ENCODE peak calls at places on chromosomes 6 and 20, in four cellular contexts. One of them, this sample, is unnamed.

GRCh38 chr6:1901556-1901955 is 291.8 kb downstream of the FOXC1 start:
- DNase-seq in SK-N-MC: no peak
- DNase-seq in HAP-1: no peak
- DNase-seq in BJ: no peak
- DNase-seq in this sample: no peak

GRCh38 chr20:56247954-56248782 is at the start of gene MC3R:
- DNase-seq in SK-N-MC: no peak
- DNase-seq in HAP-1: peak
- DNase-seq in BJ: no peak
- DNase-seq in this sample: peak

GRCh38 chr20:52493177-52493711 is 301.7 kb upstream of the ZFP64 start:
- DNase-seq in SK-N-MC: no peak
- DNase-seq in HAP-1: peak
- DNase-seq in BJ: peak
- DNase-seq in this sample: no peak

GRCh38 chr6:154932562-154933027 is 62.5 kb upstream of the TIAM2 start:
- DNase-seq in SK-N-MC: peak
- DNase-seq in HAP-1: no peak
- DNase-seq in BJ: peak
- DNase-seq in this sample: peak

GRCh38 chr20:58921564-58921963 is 59.5 kb upstream of the NELFCD start:
- DNase-seq in SK-N-MC: no peak
- DNase-seq in HAP-1: no peak
- DNase-seq in BJ: no peak
- DNase-seq in this sample: no peak

GRCh38 chr6:139137716-139138115 is 2.8 kb downstream of the HECA start:
- DNase-seq in SK-N-MC: no peak
- DNase-seq in HAP-1: no peak
- DNase-seq in BJ: no peak
- DNase-seq in this sample: no peak

GRCh38 chr6:44234101-44235090 is 11.0 kb downstream of the SLC29A1 start:
- DNase-seq in SK-N-MC: no peak
- DNase-seq in HAP-1: peak
- DNase-seq in BJ: no peak
- DNase-seq in this sample: no peak

GRCh38 chr6:40774932-40775331 is 187.8 kb upstream of the LRFN2 start:
- DNase-seq in SK-N-MC: no peak
- DNase-seq in HAP-1: no peak
- DNase-seq in BJ: no peak
- DNase-seq in this sample: no peak

GRCh38 chr20:62838511-62838910 is 21.7 kb downstream of the COL9A3 start:
- DNase-seq in SK-N-MC: no peak
- DNase-seq in HAP-1: no peak
- DNase-seq in BJ: no peak
- DNase-seq in this sample: no peak

GRCh38 chr6:158226655-158227512 is 58.7 kb downstream of the GTF2H5 start:
- DNase-seq in SK-N-MC: no peak
- DNase-seq in HAP-1: no peak
- DNase-seq in BJ: no peak
- DNase-seq in this sample: no peak

GRCh38 chr6:2979819-2980464 is 8.6 kb upstream of the SERPINB6 start:
- DNase-seq in SK-N-MC: no peak
- DNase-seq in HAP-1: no peak
- DNase-seq in BJ: no peak
- DNase-seq in this sample: no peak

GRCh38 chr20:40992349-40993113 is 36.1 kb upstream of the TOP1 start:
- DNase-seq in SK-N-MC: no peak
- DNase-seq in HAP-1: no peak
- DNase-seq in BJ: no peak
- DNase-seq in this sample: no peak

GRCh38 chr20:49496526-49497216 is 14.2 kb upstream of the KCNB1 start:
- DNase-seq in SK-N-MC: no peak
- DNase-seq in HAP-1: no peak
- DNase-seq in BJ: no peak
- DNase-seq in this sample: no peak

GRCh38 chr6:54935739-54936138 is 89.2 kb downstream of the FAM83B start:
- DNase-seq in SK-N-MC: no peak
- DNase-seq in HAP-1: no peak
- DNase-seq in BJ: peak
- DNase-seq in this sample: peak

GRCh38 chr6:44292661-44293365 is 20.3 kb downstream of the AARS2 start:
- DNase-seq in SK-N-MC: no peak
- DNase-seq in HAP-1: no peak
- DNase-seq in BJ: no peak
- DNase-seq in this sample: no peak

GRCh38 chr6:112786801-112787200 is 439.7 kb downstream of the RFPL4B start:
- DNase-seq in SK-N-MC: no peak
- DNase-seq in HAP-1: no peak
- DNase-seq in BJ: no peak
- DNase-seq in this sample: no peak

GRCh38 chr20:23049201-23049932 is at the start of gene THBD:
- DNase-seq in SK-N-MC: no peak
- DNase-seq in HAP-1: no peak
- DNase-seq in BJ: no peak
- DNase-seq in this sample: no peak

GRCh38 chr20:10047427-10047826 is 12.6 kb downstream of the ANKEF1 start:
- DNase-seq in SK-N-MC: no peak
- DNase-seq in HAP-1: peak
- DNase-seq in BJ: no peak
- DNase-seq in this sample: no peak

GRCh38 chr6:27238010-27238983 is 9.2 kb upstream of the PRSS16 start:
- DNase-seq in SK-N-MC: no peak
- DNase-seq in HAP-1: no peak
- DNase-seq in BJ: no peak
- DNase-seq in this sample: no peak

GRCh38 chr20:55667024-55667423 is 338.3 kb downstream of the CBLN4 start:
- DNase-seq in SK-N-MC: no peak
- DNase-seq in HAP-1: no peak
- DNase-seq in BJ: no peak
- DNase-seq in this sample: no peak

GRCh38 chr20:25364180-25364788 is 26.4 kb downstream of the ABHD12 start:
- DNase-seq in SK-N-MC: no peak
- DNase-seq in HAP-1: no peak
- DNase-seq in BJ: no peak
- DNase-seq in this sample: no peak

GRCh38 chr6:123804771-123805540 is 1.3 kb downstream of the NKAIN2 start:
- DNase-seq in SK-N-MC: no peak
- DNase-seq in HAP-1: no peak
- DNase-seq in BJ: no peak
- DNase-seq in this sample: no peak

GRCh38 chr6:135830452-135830851 is 21.0 kb upstream of the PDE7B start:
- DNase-seq in SK-N-MC: no peak
- DNase-seq in HAP-1: no peak
- DNase-seq in BJ: no peak
- DNase-seq in this sample: no peak

GRCh38 chr20:49320460-49320859 is 42.6 kb upstream of the ZNFX1 start:
- DNase-seq in SK-N-MC: no peak
- DNase-seq in HAP-1: peak
- DNase-seq in BJ: no peak
- DNase-seq in this sample: no peak

GRCh38 chr6:89763550-89763949 is 56.0 kb downstream of the MDN1 start:
- DNase-seq in SK-N-MC: no peak
- DNase-seq in HAP-1: no peak
- DNase-seq in BJ: no peak
- DNase-seq in this sample: no peak

GRCh38 chr6:116444092-116444491 is 17.1 kb upstream of the CALHM6 start:
- DNase-seq in SK-N-MC: no peak
- DNase-seq in HAP-1: no peak
- DNase-seq in BJ: no peak
- DNase-seq in this sample: no peak

GRCh38 chr20:36051318-36052116 is 83.1 kb downstream of the CNBD2 start:
- DNase-seq in SK-N-MC: no peak
- DNase-seq in HAP-1: no peak
- DNase-seq in BJ: no peak
- DNase-seq in this sample: no peak

GRCh38 chr6:89122625-89123024 is 4.8 kb upstream of the SRSF12 start:
- DNase-seq in SK-N-MC: no peak
- DNase-seq in HAP-1: no peak
- DNase-seq in BJ: no peak
- DNase-seq in this sample: no peak

GRCh38 chr20:59149678-59150504 is 13.7 kb upstream of the ZNF831 start:
- DNase-seq in SK-N-MC: no peak
- DNase-seq in HAP-1: no peak
- DNase-seq in BJ: no peak
- DNase-seq in this sample: no peak

GRCh38 chr6:131255911-131256310 is 120.6 kb downstream of the AKAP7 start:
- DNase-seq in SK-N-MC: no peak
- DNase-seq in HAP-1: no peak
- DNase-seq in BJ: no peak
- DNase-seq in this sample: no peak

GRCh38 chr20:61353996-61354390 is 101.9 kb downstream of the CDH4 start:
- DNase-seq in SK-N-MC: no peak
- DNase-seq in HAP-1: no peak
- DNase-seq in BJ: no peak
- DNase-seq in this sample: no peak

GRCh38 chr6:135667694-135668455 is 170.3 kb upstream of the AHI1 start:
- DNase-seq in SK-N-MC: no peak
- DNase-seq in HAP-1: no peak
- DNase-seq in BJ: peak
- DNase-seq in this sample: peak

GRCh38 chr6:168741305-168741704 is 300.3 kb downstream of the SMOC2 start:
- DNase-seq in SK-N-MC: no peak
- DNase-seq in HAP-1: no peak
- DNase-seq in BJ: no peak
- DNase-seq in this sample: no peak

DNA sequence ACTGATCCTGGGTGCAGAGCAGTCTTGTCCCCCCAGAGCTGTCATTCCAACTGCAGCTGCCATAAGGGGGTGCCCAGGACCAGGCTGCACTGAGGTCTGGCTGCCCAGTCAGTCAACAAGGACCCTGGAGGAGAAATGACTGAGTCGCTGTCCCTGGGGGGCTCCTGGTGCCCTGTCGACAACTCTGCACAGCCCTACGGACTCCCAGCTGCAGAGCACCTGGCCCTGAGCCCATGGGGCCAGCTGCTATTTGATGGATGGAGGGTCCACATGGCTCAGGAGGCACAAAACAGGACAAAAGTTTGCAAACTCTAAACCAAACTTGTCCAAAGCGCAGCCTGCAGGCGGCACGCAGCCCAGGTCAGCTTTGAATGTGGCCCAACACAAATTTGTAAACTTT is 46.3 kb upstream of the RPS6KA2 start:
- DNase-seq in SK-N-MC: no peak
- DNase-seq in HAP-1: no peak
- DNase-seq in BJ: no peak
- DNase-seq in this sample: no peak
- H3K4me3 ChIP-seq in SK-N-MC: no peak
- H3K4me3 ChIP-seq in HAP-1: no peak
- H3K4me3 ChIP-seq in BJ: no peak
- H3K4me3 ChIP-seq in this sample: no peak

GRCh38 chr6:56691201-56691595 is 48.5 kb upstream of the DST start:
- DNase-seq in SK-N-MC: no peak
- DNase-seq in HAP-1: peak
- DNase-seq in BJ: no peak
- DNase-seq in this sample: no peak
- H3K4me3 ChIP-seq in SK-N-MC: no peak
- H3K4me3 ChIP-seq in HAP-1: no peak
- H3K4me3 ChIP-seq in BJ: peak
- H3K4me3 ChIP-seq in this sample: peak

GRCh38 chr20:4684837-4685413 is 36.8 kb upstream of the PRND start:
- DNase-seq in SK-N-MC: no peak
- DNase-seq in HAP-1: no peak
- DNase-seq in BJ: no peak
- DNase-seq in this sample: no peak

GRCh38 chr20:4688342-4688741 is 33.4 kb upstream of the PRND start:
- DNase-seq in SK-N-MC: no peak
- DNase-seq in HAP-1: no peak
- DNase-seq in BJ: no peak
- DNase-seq in this sample: no peak

GRCh38 chr20:4685923-4686221 is 35.8 kb upstream of the PRND start:
- DNase-seq in SK-N-MC: no peak
- DNase-seq in HAP-1: no peak
- DNase-seq in BJ: no peak
- DNase-seq in this sample: no peak

GRCh38 chr20:4691753-4692152 is 30.0 kb upstream of the PRND start:
- DNase-seq in SK-N-MC: no peak
- DNase-seq in HAP-1: no peak
- DNase-seq in BJ: no peak
- DNase-seq in this sample: no peak

DNA sequence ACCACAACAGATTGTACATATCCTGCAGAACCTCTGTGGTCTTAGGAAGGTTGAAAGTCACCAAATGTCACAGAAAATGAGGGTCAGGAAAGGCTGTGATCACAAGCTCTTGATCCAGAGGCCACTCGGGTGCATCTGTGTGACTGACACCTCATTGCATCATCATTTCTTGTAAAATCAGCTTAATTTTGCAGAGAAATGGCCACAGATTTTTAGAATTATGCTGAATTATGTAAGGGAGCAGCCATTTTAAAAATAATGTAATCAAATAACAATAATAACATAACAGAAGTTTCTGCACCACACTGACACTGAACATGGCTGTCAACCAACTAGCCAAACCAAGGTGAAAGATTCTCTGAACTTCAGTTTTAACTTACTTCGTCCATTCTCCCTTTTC is 32.5 kb upstream of the PRND start:
- DNase-seq in SK-N-MC: no peak
- DNase-seq in HAP-1: no peak
- DNase-seq in BJ: no peak
- DNase-seq in this sample: no peak
- H3K4me3 ChIP-seq in SK-N-MC: peak
- H3K4me3 ChIP-seq in HAP-1: no peak
- H3K4me3 ChIP-seq in BJ: no peak
- H3K4me3 ChIP-seq in this sample: no peak

DNA sequence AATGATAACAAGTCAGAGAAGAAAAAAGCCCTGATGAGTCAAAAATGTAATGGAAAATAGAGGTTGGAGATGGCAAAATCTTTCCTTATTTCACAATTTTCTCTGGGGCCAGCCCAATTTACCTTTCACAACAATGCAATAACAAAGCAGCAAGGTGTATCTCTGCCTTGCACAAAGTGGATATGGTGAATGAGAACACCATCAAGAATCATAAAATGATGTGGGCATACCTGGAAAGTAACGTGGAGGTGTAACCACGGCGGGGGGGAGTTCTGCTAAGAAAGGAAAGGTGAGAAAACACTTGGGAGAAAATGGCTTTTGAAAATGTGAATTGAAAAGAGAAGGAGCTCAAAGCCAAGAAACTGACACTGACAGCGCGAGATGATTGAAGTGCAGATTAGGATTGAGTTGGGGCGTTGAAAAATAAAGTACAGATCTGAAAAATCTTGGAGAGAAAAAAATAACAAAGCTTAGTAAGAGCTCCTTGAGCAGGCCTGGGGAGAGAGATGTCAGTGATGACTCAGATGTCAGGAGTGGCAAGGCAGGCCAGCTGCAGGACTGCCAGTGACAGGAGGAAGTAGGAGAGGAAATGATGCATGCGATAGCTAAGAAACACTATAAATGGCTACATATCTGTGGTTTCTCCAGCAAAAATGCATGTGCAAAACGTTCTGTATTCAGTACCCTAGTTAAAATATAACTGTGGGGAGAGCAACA is 26.2 kb downstream of the ARHGAP18 start:
- DNase-seq in SK-N-MC: peak
- DNase-seq in HAP-1: no peak
- DNase-seq in BJ: peak
- DNase-seq in this sample: peak
- H3K4me3 ChIP-seq in SK-N-MC: peak
- H3K4me3 ChIP-seq in HAP-1: no peak
- H3K4me3 ChIP-seq in BJ: no peak
- H3K4me3 ChIP-seq in this sample: no peak

This sample was measured in AG09309.